ENCODE peak calls at places on chromosomes 16 and 17, in four cellular contexts. J is activated CD4-positive, CD25-positive, alpha-beta regulatory T cell; Z is ascending aorta; F is B cell. N is an unnamed sample.

GRCh38 chr17:39213852-39214251 is 11.9 kb downstream of the STAC2 start:
- DNase-seq in Z (no peak), F (no peak), J (no peak), N (no peak)

GRCh38 chr17:3974138-3974687 is 10.0 kb upstream of the ATP2A3 start:
- DNase-seq in J (no peak), F (no peak), Z (no peak), N (no peak)

GRCh38 chr16:67942200-67942509 is 1.8 kb downstream of the LCAT start:
- DNase-seq in J (no peak), Z (no peak), F (peak), N (no peak)

GRCh38 chr16:26701243-26701886 is 365.4 kb upstream of the C16orf82 start:
- DNase-seq in F (peak), J (no peak), Z (no peak), N (no peak)

GRCh38 chr17:39564201-39564828 is 43.4 kb downstream of the NEUROD2 start:
- DNase-seq in J (no peak), Z (no peak), F (no peak), N (no peak)

GRCh38 chr16:57196276-57196675 is 10.1 kb downstream of the RSPRY1 start:
- DNase-seq in J (no peak), F (no peak), Z (no peak), N (no peak)

GRCh38 chr17:74513987-74514631 is 17.2 kb downstream of the CD300LB start:
- DNase-seq in Z (no peak), F (peak), J (no peak), N (peak)

GRCh38 chr17:57624390-57624789 is 120.7 kb downstream of the CCDC182 start:
- DNase-seq in F (no peak), J (no peak), Z (no peak), N (no peak)

GRCh38 chr16:66093217-66093616 is 273.3 kb upstream of the CDH5 start:
- DNase-seq in J (no peak), F (no peak), Z (no peak), N (peak)

GRCh38 chr16:57071840-57072541 is 20.4 kb upstream of the CPNE2 start:
- DNase-seq in F (no peak), Z (no peak), J (no peak), N (no peak)

GRCh38 chr17:77451894-77452852 is 311.4 kb downstream of the SEC14L1 start:
- DNase-seq in Z (peak), F (no peak), J (no peak), N (no peak)

GRCh38 chr17:58224315-58224714 is 5.3 kb upstream of the MKS1 start:
- DNase-seq in J (no peak), F (no peak), Z (no peak), N (no peak)

GRCh38 chr16:11973065-11973464 is 3.5 kb upstream of the SNX29 start:
- DNase-seq in Z (no peak), F (no peak), J (no peak), N (no peak)

GRCh38 chr17:55717898-55718735 is 4.5 kb downstream of the TMEM100 start:
- DNase-seq in J (peak), F (peak), Z (peak), N (no peak)

GRCh38 chr17:37614391-37614790 is 5.2 kb upstream of the SYNRG start:
- DNase-seq in F (no peak), J (no peak), Z (no peak), N (no peak)

GRCh38 chr17:40283662-40284061 is 4.0 kb upstream of the CDC6 start:
- DNase-seq in F (no peak), Z (no peak), J (no peak), N (no peak)

GRCh38 chr16:82506734-82507133 is 120.0 kb upstream of the CDH13 start:
- DNase-seq in F (no peak), J (no peak), Z (no peak), N (no peak)

GRCh38 chr17:32929288-32929574 is 1.3 kb downstream of the TMEM98 start:
- DNase-seq in F (no peak), Z (no peak), J (no peak), N (no peak)

GRCh38 chr17:58669853-58670252 is 22.0 kb downstream of the TEX14 start:
- DNase-seq in J (no peak), Z (no peak), F (no peak), N (no peak)

GRCh38 chr17:75785016-75785769 is 587 bp downstream of the UNK start:
- DNase-seq in J (peak), Z (peak), F (no peak), N (no peak)

GRCh38 chr16:48232459-48233040 is 11.6 kb upstream of the LONP2 start:
- DNase-seq in F (no peak), Z (no peak), J (no peak), N (no peak)

GRCh38 chr16:89655062-89655643 is 2.4 kb downstream of the CHMP1A start:
- DNase-seq in F (no peak), J (no peak), Z (no peak), N (no peak)

GRCh38 chr16:56356276-56357241 is 68.8 kb downstream of the AMFR start:
- DNase-seq in F (peak), Z (peak), J (peak), N (no peak)

GRCh38 chr16:54283735-54284318 is 2.8 kb downstream of the IRX3 start:
- DNase-seq in J (no peak), Z (peak), F (no peak), N (no peak)

GRCh38 chr17:60496051-60496450 is 30.0 kb downstream of the APPBP2 start:
- DNase-seq in F (no peak), Z (no peak), J (no peak), N (no peak)

GRCh38 chr16:28549301-28549899 is 4.3 kb upstream of the SGF29 start:
- DNase-seq in Z (no peak), F (peak), J (no peak), N (no peak)

GRCh38 chr17:8056232-8056975 is 17.5 kb downstream of the ALOX15B start:
- DNase-seq in F (peak), Z (peak), J (no peak), N (no peak)

GRCh38 chr17:18182190-18182977 is 1.2 kb upstream of the ALKBH5 start:
- DNase-seq in Z (peak), F (peak), J (no peak), N (no peak)

GRCh38 chr17:16938496-16939270 is 33.2 kb downstream of the TNFRSF13B start:
- DNase-seq in J (no peak), F (no peak), Z (peak), N (no peak)

GRCh38 chr17:34926661-34927060 is 34.6 kb downstream of the CCT6B start:
- DNase-seq in J (no peak), F (no peak), Z (no peak), N (no peak)

GRCh38 chr17:54626146-54626703 is 274.4 kb upstream of the TOM1L1 start:
- DNase-seq in Z (no peak), J (no peak), F (no peak), N (no peak)

GRCh38 chr17:20896153-20896649 is 146.6 kb downstream of the USP22 start:
- DNase-seq in Z (no peak), J (no peak), F (peak), N (no peak)